ENCODE peak calls at places on chromosome 18, in four cellular contexts. U, R, S and X are unnamed samples. For H3K4me1, the result is how much of the 10 kb centered on the place peaks cover.

GRCh38 chr18:68275616-68276015 is 439.3 kb downstream of the TMX3 start:
- DNase-seq in U (no peak), R (no peak), S (no peak), X (no peak)

GRCh38 chr18:68267583-68267982 is 447.3 kb downstream of the TMX3 start:
- DNase-seq in U (no peak), R (no peak), S (no peak), X (no peak)

GRCh38 chr18:67402543-67402942 is 114.0 kb downstream of the DSEL start:
- DNase-seq in U (no peak), R (no peak), S (no peak), X (no peak)

GRCh38 chr18:8142131-8142711 is 467.0 kb upstream of the RAB12 start:
- DNase-seq in U (no peak), R (no peak), S (no peak), X (no peak)

GRCh38 chr18:2406544-2406943 is 164.8 kb downstream of the METTL4 start:
- DNase-seq in U (no peak), R (no peak), S (no peak), X (no peak)

GRCh38 chr18:69795785-69796184 is 151.9 kb downstream of the CD226 start:
- DNase-seq in U (no peak), R (no peak), S (no peak), X (no peak)

GRCh38 chr18:37565985-37566478 is 434 bp upstream of the CELF4 start:
- DNase-seq in U (no peak), R (no peak), S (peak), X (no peak)

GRCh38 chr18:23191952-23192662 is 56.8 kb downstream of the CABLES1 start:
- DNase-seq in U (no peak), R (no peak), S (peak), X (no peak)

GRCh38 chr18:32167980-32168379 is 21.9 kb upstream of the MEP1B start:
- DNase-seq in U (no peak), R (no peak), S (no peak), X (no peak)

GRCh38 chr18:28039078-28039477 is 137.9 kb downstream of the CDH2 start:
- DNase-seq in U (no peak), R (no peak), S (no peak), X (no peak)

GRCh38 chr18:67517224-67517765 is 775 bp upstream of the DSEL start:
- DNase-seq in U (no peak), R (no peak), S (peak), X (peak)

GRCh38 chr18:8937695-8938094 is 164.8 kb upstream of the NDUFV2 start:
- DNase-seq in U (no peak), R (no peak), S (no peak), X (no peak)

GRCh38 chr18:73683618-73684238 is 463.9 kb downstream of the FBXO15 start:
- DNase-seq in U (no peak), R (no peak), S (no peak), X (no peak)

GRCh38 chr18:63040788-63041410 is 278.7 kb downstream of the BCL2 start:
- DNase-seq in U (no peak), R (no peak), S (no peak), X (no peak)

GRCh38 chr18:25650201-25650941 is 298.4 kb upstream of the ZNF521 start:
- DNase-seq in U (no peak), R (no peak), S (no peak), X (no peak)

GRCh38 chr18:43060020-43060419 is 55.5 kb downstream of the RIT2 start:
- DNase-seq in U (no peak), R (no peak), S (no peak), X (no peak)

GRCh38 chr18:57212678-57213077 is 65.8 kb downstream of the BOD1L2 start:
- DNase-seq in U (no peak), R (no peak), S (no peak), X (no peak)

GRCh38 chr18:8807502-8807833 is 102.1 kb downstream of the MTCL1 start:
- DNase-seq in U (no peak), R (no peak), S (no peak), X (no peak)

GRCh38 chr18:63511285-63511684 is 30.9 kb upstream of the SERPINB12 start:
- DNase-seq in U (peak), R (peak), S (no peak), X (no peak)

GRCh38 chr18:7741640-7742039 is 174.5 kb downstream of the PTPRM start:
- DNase-seq in U (no peak), R (no peak), S (no peak), X (no peak)

GRCh38 chr18:62179213-62179612 is 7.6 kb downstream of the PIGN start:
- DNase-seq in U (peak), R (no peak), S (no peak), X (no peak)

GRCh38 chr18:51068111-51068510 is 38.1 kb downstream of the SMAD4 start:
- DNase-seq in U (no peak), R (no peak), S (no peak), X (no peak)

GRCh38 chr18:68426731-68427315 is 288.1 kb downstream of the TMX3 start:
- DNase-seq in U (no peak), R (no peak), S (no peak), X (no peak)

GRCh38 chr18:8657050-8657820 is 48.0 kb downstream of the RAB12 start:
- DNase-seq in U (no peak), R (no peak), S (no peak), X (no peak)

GRCh38 chr18:23939366-23939765 is 75.2 kb upstream of the TTC39C start:
- DNase-seq in U (no peak), R (no peak), S (no peak), X (no peak)

GRCh38 chr18:11323359-11323819 is 174.0 kb upstream of the PIEZO2 start:
- DNase-seq in U (no peak), R (no peak), S (no peak), X (no peak)

GRCh38 chr18:70382032-70382431 is 93.2 kb downstream of the SOCS6 start:
- DNase-seq in U (no peak), R (no peak), S (no peak), X (no peak)

GRCh38 chr18:36461551-36461987 is 164.1 kb downstream of the FHOD3 start:
- DNase-seq in U (no peak), R (no peak), S (no peak), X (no peak)
- H3K4me1 ChIP-seq in U (under half), R (under half), S (under half), X (under half)

DNA sequence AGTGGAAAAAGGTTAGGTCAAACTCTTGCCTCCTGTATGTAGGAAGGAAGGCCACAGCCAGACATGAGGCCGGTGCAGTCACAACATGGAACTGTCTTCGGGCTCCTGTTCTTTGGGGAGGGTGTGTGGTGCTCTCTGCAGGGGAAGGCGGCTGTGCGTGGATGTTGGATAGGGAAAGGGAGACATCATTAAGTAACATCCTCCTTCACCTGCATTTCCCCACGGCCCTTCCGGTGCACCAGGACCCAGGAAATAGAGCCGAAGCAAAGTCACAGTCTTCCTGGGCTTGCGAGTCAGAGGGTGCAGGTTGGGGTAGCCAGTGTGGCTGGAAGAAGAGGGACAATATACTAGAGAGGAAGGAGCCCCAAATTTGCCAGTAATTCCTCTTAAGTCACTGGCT is 78.9 kb upstream of the SMAD7 start:
- DNase-seq in U (no peak), R (no peak), S (no peak), X (no peak)
- H3K4me1 ChIP-seq in U (under half), R (under half), S (under half), X (under half)

GRCh38 chr18:48360376-48361021 is 48.7 kb downstream of the ZBTB7C start:
- DNase-seq in U (no peak), R (no peak), S (no peak), X (no peak)
- H3K4me1 ChIP-seq in U (under half), R (under half), S (under half), X (under half)

GRCh38 chr18:77054606-77055428 is 77.8 kb downstream of the MBP start:
- DNase-seq in U (peak), R (peak), S (peak), X (peak)
- H3K4me1 ChIP-seq in U (half or more), R (half or more), S (under half), X (under half)

DNA sequence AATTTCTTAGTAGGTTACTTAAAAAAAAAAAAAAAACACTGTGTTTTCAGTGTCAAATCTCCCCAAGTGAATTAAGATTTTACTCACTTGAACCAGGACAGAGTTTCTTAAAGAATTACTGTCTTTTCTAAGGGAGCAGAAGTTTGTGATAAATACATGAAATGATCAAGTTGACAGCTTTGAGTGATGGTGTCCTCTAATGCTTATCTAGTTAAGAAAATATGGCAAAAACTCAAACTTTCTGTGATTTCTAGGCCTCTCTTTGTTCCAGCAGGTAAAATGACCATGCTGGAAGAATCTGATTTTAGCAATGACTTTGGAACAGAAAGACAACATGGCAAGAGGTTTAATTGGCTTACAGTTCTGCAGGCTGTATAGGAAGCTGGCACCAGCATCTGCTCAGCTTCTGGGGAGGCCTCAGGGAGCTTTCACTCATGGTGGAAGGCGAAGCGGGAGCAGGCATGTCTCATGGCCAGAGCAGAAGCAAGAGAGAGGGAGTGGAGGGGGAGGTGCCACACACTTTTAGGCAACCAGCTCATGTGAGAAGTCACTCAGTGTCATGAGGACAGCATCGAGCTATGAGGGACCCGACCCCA is 6.6 kb downstream of the MAPRE2 start:
- DNase-seq in U (no peak), R (no peak), S (no peak), X (no peak)
- H3K4me1 ChIP-seq in U (under half), R (under half), S (under half), X (under half)

GRCh38 chr18:48943333-48943732 is 7.4 kb downstream of the SMAD7 start:
- DNase-seq in U (no peak), R (no peak), S (no peak), X (no peak)
- H3K4me1 ChIP-seq in U (under half), R (half or more), S (half or more), X (under half)